ENCODE peak calls at places on chromosomes 1 and 21, in nine cellular contexts. O is hepatocyte; I is left kidney; W is activated naive CD4-positive, alpha-beta T cell; N is GM10248; Y is DMS153; M is fibroblast of lung; D is AG08395; C is stimulated activated CD8-positive, alpha-beta memory T cell treated with anti-CD3 and anti-CD28 coated beads, Interleukin-15, amount 100 ng/mL, for 4 hours. A is an unnamed sample.

GRCh38 chr1:88753506-88753905 is 69.4 kb downstream of the PKN2 start:
- DNase-seq in N (no peak), C (no peak), D (no peak), W (no peak), M (no peak), I (no peak), Y (no peak), O (no peak), A (no peak)

GRCh38 chr1:34745666-34746065 is 9.2 kb upstream of the GJB5 start:
- DNase-seq in I (no peak), N (no peak), D (no peak), Y (no peak), M (no peak), C (no peak), W (no peak), O (no peak), A (no peak)

GRCh38 chr1:119646521-119647227 is 1.4 kb downstream of the ZNF697 start:
- DNase-seq in O (peak; percentile 43), M (peak; percentile 62), Y (no peak), C (no peak), I (peak; percentile 40), N (no peak), D (no peak), W (no peak), A (no peak)

GRCh38 chr1:32622806-32623694 is 27.3 kb downstream of the ZBTB8OS start:
- DNase-seq in O (no peak), Y (no peak), M (no peak), N (no peak), C (no peak), I (no peak), D (no peak), W (no peak), A (no peak)

GRCh38 chr1:17198476-17199258 is 6.3 kb upstream of the PADI1 start:
- DNase-seq in W (no peak), I (no peak), D (no peak), O (no peak), M (no peak), Y (no peak), N (no peak), C (no peak), A (no peak)

GRCh38 chr1:117534995-117535467 is 70.8 kb upstream of the TENT5C start:
- DNase-seq in O (peak; percentile 87), M (peak; percentile 75), N (peak; percentile 55), D (peak; percentile 59), Y (peak; percentile 22), W (peak; percentile 6), C (no peak), I (peak; percentile 77), A (no peak)

GRCh38 chr1:143720087-143721023 is 251.4 kb downstream of the FAM72C start:
- DNase-seq in N (no peak), M (peak; percentile 4), O (no peak), I (peak; percentile 66), Y (no peak), W (no peak), C (no peak), D (no peak), A (no peak)

GRCh38 chr1:116426401-116426800 is 53.4 kb downstream of the ATP1A1 start:
- DNase-seq in C (no peak), D (no peak), I (no peak), N (no peak), Y (no peak), W (no peak), O (no peak), M (no peak), A (no peak)

GRCh38 chr1:109312978-109313775 is 6.4 kb upstream of the MYBPHL start:
- DNase-seq in O (no peak), C (no peak), N (no peak), D (no peak), I (no peak), M (peak; percentile 78), Y (no peak), W (no peak), A (no peak)

GRCh38 chr1:1063945-1064831 is 9.9 kb downstream of the RNF223 start:
- DNase-seq in D (peak; percentile 66), Y (peak; percentile 34), C (peak; percentile 89), W (peak; percentile 53), M (peak; percentile 77), O (peak; percentile 93), N (peak; percentile 90), I (peak; percentile 71), A (no peak)

GRCh38 chr1:227542153-227543120 is 20.9 kb upstream of the ZNF678 start:
- DNase-seq in O (peak; percentile 91), W (peak; percentile 82), Y (peak; percentile 85), N (peak; percentile 93), I (peak; percentile 95), C (peak; percentile 77), M (peak; percentile 78), D (peak; percentile 94), A (no peak)

GRCh38 chr1:150560011-150560438 is 10.8 kb downstream of the ADAMTSL4 start:
- DNase-seq in I (peak; percentile 89), N (peak; percentile 85), C (no peak), W (peak; percentile 42), Y (peak; percentile 41), M (peak; percentile 64), O (peak; percentile 80), D (peak; percentile 56), A (no peak)

GRCh38 chr1:45880930-45881329 is 77.5 kb downstream of the MAST2 start:
- DNase-seq in N (no peak), C (no peak), Y (no peak), M (peak; percentile 27), W (no peak), D (peak; percentile 33), O (no peak), I (no peak), A (no peak)

GRCh38 chr1:213273546-213273945 is 222.5 kb downstream of the RPS6KC1 start:
- DNase-seq in O (no peak), I (no peak), N (no peak), C (no peak), D (peak; percentile 44), W (no peak), Y (no peak), M (no peak), A (no peak)

GRCh38 chr1:3415260-3415952 is 39.1 kb upstream of the ARHGEF16 start:
- DNase-seq in D (no peak), C (no peak), O (no peak), Y (no peak), I (peak; percentile 53), W (no peak), N (no peak), M (no peak), A (no peak)

GRCh38 chr21:43935711-43936110 is 70.7 kb downstream of the AGPAT3 start:
- DNase-seq in W (no peak), C (no peak), N (no peak), M (no peak), O (no peak), D (no peak), Y (peak; percentile 9), I (no peak), A (no peak)

GRCh38 chr1:165755393-165756010 is 13.2 kb downstream of the TMCO1 start:
- DNase-seq in C (no peak), W (no peak), N (no peak), M (no peak), O (no peak), I (no peak), D (no peak), Y (no peak), A (no peak)

GRCh38 chr1:225855503-225856285 is 26.5 kb downstream of the TMEM63A start:
- DNase-seq in D (no peak), Y (no peak), C (no peak), M (no peak), O (no peak), W (no peak), N (no peak), I (no peak), A (no peak)

GRCh38 chr1:181100015-181100905 is 11.8 kb downstream of the IER5 start:
- DNase-seq in N (no peak), Y (no peak), M (no peak), D (no peak), W (no peak), C (no peak), O (no peak), I (peak; percentile 36), A (no peak)

GRCh38 chr1:106798991-106799390 is 257.5 kb upstream of the PRMT6 start:
- DNase-seq in O (peak; percentile 8), D (no peak), M (peak; percentile 33), N (no peak), I (no peak), Y (no peak), C (no peak), W (no peak), A (no peak)

GRCh38 chr1:229572286-229572685 is 13.8 kb upstream of the ABCB10 start:
- DNase-seq in O (no peak), N (no peak), W (no peak), C (no peak), I (no peak), M (no peak), Y (peak; percentile 78), D (no peak), A (no peak)

GRCh38 chr1:93980881-93981280 is 71.7 kb upstream of the GCLM start:
- DNase-seq in W (no peak), C (no peak), I (no peak), D (no peak), M (no peak), N (no peak), Y (no peak), O (no peak), A (no peak)

GRCh38 chr1:103489881-103490280 is 35.6 kb upstream of the RNPC3 start:
- DNase-seq in C (no peak), O (peak; percentile 43), N (no peak), Y (no peak), W (no peak), I (peak; percentile 26), D (no peak), M (peak; percentile 45), A (no peak)

GRCh38 chr1:98030483-98030882 is 109.6 kb upstream of the DPYD start:
- DNase-seq in D (no peak), Y (no peak), N (no peak), I (no peak), C (no peak), O (no peak), W (no peak), M (peak; percentile 57), A (no peak)

GRCh38 chr1:205226868-205227583 is 720 bp upstream of the TMCC2 start:
- DNase-seq in D (peak; percentile 44), N (no peak), M (peak; percentile 33), I (peak; percentile 41), W (no peak), C (no peak), Y (no peak), O (no peak), A (no peak)

GRCh38 chr1:197076585-197076984 is 9.5 kb upstream of the F13B start:
- DNase-seq in C (no peak), D (no peak), W (no peak), I (no peak), Y (no peak), N (no peak), O (no peak), M (no peak), A (no peak)

A was measured in esophagus squamous epithelium.